ENCODE peak calls at places on chromosomes 5 and 9, in nine cellular contexts. A is Calu3; L is activated CD4-positive, alpha-beta T cell treated with anti-CD3 and anti-CD28 coated beads for 1 hour; B is DMS53; S is GDM1; U is A673; W is SK-MEL-5; K is hepatic stellate cell; E is retina. H is an unnamed sample.

GRCh38 chr5:72245517-72246238 is 74.4 kb downstream of the MRPS27 start:
- DNase-seq in A (no peak), L (no peak), B (no peak), S (no peak), U (no peak), W (no peak), K (no peak), E (no peak), H (peak; percentile 14)

GRCh38 chr5:44935262-44935661 is 126.5 kb downstream of the MRPS30 start:
- DNase-seq in A (no peak), L (no peak), B (peak; percentile 24), S (no peak), U (peak; percentile 62), W (peak; percentile 91), K (no peak), E (no peak), H (peak; percentile 61)

GRCh38 chr5:142322747-142323479 is 1.9 kb downstream of the SPRY4 start:
- DNase-seq in A (peak; percentile 34), L (no peak), B (no peak), S (no peak), U (peak; percentile 55), W (peak; percentile 52), K (no peak), E (peak; percentile 52), H (no peak)

GRCh38 chr5:139688712-139689413 is 40.7 kb downstream of the CXXC5 start:
- DNase-seq in A (no peak), L (no peak), B (no peak), S (no peak), U (no peak), W (no peak), K (no peak), E (no peak), H (no peak)

GRCh38 chr5:452856-453710 is 10.1 kb downstream of the EXOC3 start:
- DNase-seq in A (no peak), L (no peak), B (no peak), S (no peak), U (no peak), W (no peak), K (no peak), E (no peak), H (no peak)

GRCh38 chr5:68116868-68117411 is 98.6 kb upstream of the PIK3R1 start:
- DNase-seq in A (no peak), L (no peak), B (no peak), S (no peak), U (no peak), W (no peak), K (no peak), E (no peak), H (no peak)

GRCh38 chr9:104748359-104749031 is 1.0 kb downstream of the NIPSNAP3A start:
- DNase-seq in A (no peak), L (no peak), B (peak; percentile 47), S (no peak), U (peak; percentile 17), W (peak; percentile 34), K (peak; percentile 19), E (no peak), H (no peak)

GRCh38 chr5:96567188-96567587 is 95.0 kb upstream of the CAST start:
- DNase-seq in A (no peak), L (no peak), B (no peak), S (peak; percentile 25), U (peak; percentile 96), W (no peak), K (peak; percentile 20), E (no peak), H (peak; percentile 68)

GRCh38 chr5:55231476-55232193 is 1.8 kb downstream of the CCNO start:
- DNase-seq in A (peak; percentile 40), L (no peak), B (peak; percentile 75), S (no peak), U (no peak), W (no peak), K (no peak), E (peak; percentile 85), H (peak; percentile 14)

GRCh38 chr5:173473293-173473692 is 143.2 kb downstream of the BOD1 start:
- DNase-seq in A (no peak), L (no peak), B (no peak), S (no peak), U (no peak), W (no peak), K (no peak), E (no peak), H (no peak)

GRCh38 chr9:114134827-114135396 is 20.4 kb upstream of the COL27A1 start:
- DNase-seq in A (no peak), L (no peak), B (no peak), S (no peak), U (no peak), W (no peak), K (no peak), E (no peak), H (no peak)

GRCh38 chr5:38540348-38540747 is 16.1 kb downstream of the LIFR start:
- DNase-seq in A (no peak), L (no peak), B (peak; percentile 83), S (no peak), U (no peak), W (no peak), K (no peak), E (peak; percentile 39), H (peak; percentile 48)

GRCh38 chr9:20786807-20787206 is 102.7 kb downstream of the FOCAD start:
- DNase-seq in A (no peak), L (no peak), B (no peak), S (no peak), U (no peak), W (no peak), K (no peak), E (no peak), H (no peak)

GRCh38 chr5:83199126-83199525 is 121.8 kb downstream of the XRCC4 start:
- DNase-seq in A (no peak), L (no peak), B (no peak), S (no peak), U (peak; percentile 83), W (no peak), K (no peak), E (no peak), H (peak; percentile 55)

GRCh38 chr9:8025532-8025931 is 226.0 kb upstream of the DMAC1 start:
- DNase-seq in A (no peak), L (no peak), B (no peak), S (no peak), U (no peak), W (no peak), K (no peak), E (no peak), H (no peak)